ENCODE peak calls at places on chromosome 19, in five cellular contexts. C, H, L, W and R are unnamed samples.
A peak's percentile ranks its signal among the peaks of the same experiment; 100 is the strongest.

GRCh38 chr19:58476498-58477015 is 405 bp downstream of the ZNF446 start:
- DNase-seq in C (no peak), W (no peak), H (peak; percentile 29), L (no peak), R (no peak)

GRCh38 chr19:54162241-54162805 is 2.8 kb upstream of the LENG1 start:
- DNase-seq in C (peak; percentile 42), W (peak; percentile 51), L (peak; percentile 82), H (peak; percentile 91), R (no peak)

GRCh38 chr19:16355293-16356043 is 30.8 kb downstream of the KLF2 start:
- DNase-seq in H (no peak), C (peak; percentile 21), W (peak; percentile 57), L (no peak), R (no peak)

GRCh38 chr19:49554701-49555181 is 25.6 kb downstream of the NOSIP start:
- DNase-seq in W (no peak), L (peak; percentile 43), H (no peak), C (no peak), R (no peak)

GRCh38 chr19:56309511-56310185 is 5.0 kb downstream of the ZSCAN5A start:
- DNase-seq in W (peak; percentile 36), C (peak; percentile 60), H (peak; percentile 85), L (peak; percentile 23), R (no peak)

GRCh38 chr19:10474962-10475451 is 28.1 kb downstream of the KEAP1 start:
- DNase-seq in C (no peak), H (no peak), L (no peak), W (no peak), R (no peak)

GRCh38 chr19:56699552-56699951 is 28.0 kb upstream of the ZNF835 start:
- DNase-seq in C (no peak), W (no peak), H (no peak), L (no peak), R (no peak)

GRCh38 chr19:5253403-5254110 is 87.1 kb downstream of the PTPRS start:
- DNase-seq in H (no peak), W (peak; percentile 9), C (no peak), L (no peak), R (no peak)

GRCh38 chr19:7646426-7646700 is 9.5 kb downstream of the STXBP2 start:
- DNase-seq in W (no peak), C (no peak), L (no peak), H (no peak), R (no peak)

GRCh38 chr19:28999733-29000433 is 213.1 kb downstream of the UQCRFS1 start:
- DNase-seq in L (no peak), W (no peak), C (no peak), H (no peak), R (no peak)

GRCh38 chr19:34494601-34495000 is 13.0 kb downstream of the WTIP start:
- DNase-seq in W (no peak), L (no peak), C (no peak), H (no peak), R (no peak)

GRCh38 chr19:6652214-6653094 is 17.5 kb downstream of the TNFSF14 start:
- DNase-seq in H (no peak), W (no peak), C (no peak), L (no peak), R (no peak)

GRCh38 chr19:47272448-47273312 is 2.0 kb upstream of the INAFM1 start:
- DNase-seq in C (no peak), H (no peak), L (no peak), W (no peak), R (no peak)

GRCh38 chr19:33577947-33578346 is 43.8 kb upstream of the CHST8 start:
- DNase-seq in L (no peak), H (no peak), C (no peak), W (no peak), R (no peak)

GRCh38 chr19:21584532-21584931 is 79.1 kb downstream of the ZNF429 start:
- DNase-seq in W (no peak), H (no peak), L (no peak), C (no peak), R (no peak)

GRCh38 chr19:48501446-48501960 is 10.1 kb downstream of the LMTK3 start:
- DNase-seq in H (peak; percentile 99), W (no peak), L (peak; percentile 58), C (peak; percentile 93), R (peak; percentile 56)

DNA sequence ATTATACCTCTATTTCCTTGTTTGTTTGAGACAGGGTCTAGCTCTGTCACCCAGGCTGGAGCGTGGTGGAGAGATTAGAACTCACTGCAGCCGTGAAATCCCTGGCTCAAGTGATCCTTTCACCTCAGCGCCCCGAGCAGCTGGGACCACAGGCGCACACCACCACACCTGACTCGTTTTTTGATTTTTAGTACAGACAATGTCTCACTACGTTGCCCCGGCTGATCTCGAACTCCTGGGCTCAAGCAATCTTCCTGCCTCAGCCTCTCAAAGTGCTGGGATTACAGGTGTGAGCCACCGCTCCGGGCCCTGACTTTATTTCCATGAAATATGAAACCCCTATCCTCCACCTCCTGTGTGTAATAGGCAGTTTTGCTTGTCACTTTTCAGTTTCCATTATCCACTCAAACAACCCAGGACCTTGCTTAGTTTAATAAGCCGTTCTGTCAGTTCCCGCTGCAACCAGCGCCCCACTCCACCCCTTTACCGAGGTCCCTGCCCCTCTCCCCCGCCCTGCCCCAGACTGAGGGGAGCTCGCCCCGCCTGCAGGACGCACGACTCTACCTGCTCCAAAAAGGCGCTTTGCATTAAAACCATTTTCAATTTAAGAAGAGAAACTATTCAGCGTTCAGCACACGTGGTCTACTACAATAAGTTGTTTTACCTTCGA is 16.9 kb downstream of the ZNF816 start:
- DNase-seq in W (no peak), L (no peak), C (no peak), H (peak; percentile 73), R (no peak)
- H3K27ac ChIP-seq in W (no peak overlapping the region), L (no peak overlapping the region), C (no peak overlapping the region), H (no peak overlapping the region), R (no peak overlapping the region)

GRCh38 chr19:1155352-1156304 is 18.4 kb downstream of the SBNO2 start:
- DNase-seq in W (no peak), H (no peak), L (no peak), C (no peak), R (peak; percentile 47)
- H3K27ac ChIP-seq in W (peak overlapping the region; percentile 2), H (no peak overlapping the region), L (no peak overlapping the region), C (peak overlapping the region; percentile 77), R (peak overlapping the region; percentile 62)

GRCh38 chr19:4059931-4060620 is 6.6 kb downstream of the ZBTB7A start:
- DNase-seq in L (peak; percentile 32), H (peak; percentile 32), W (no peak), C (peak; percentile 83), R (no peak)

GRCh38 chr19:4061178-4061682 is 5.5 kb downstream of the ZBTB7A start:
- DNase-seq in H (peak; percentile 73), W (no peak), C (peak; percentile 70), L (no peak), R (no peak)

GRCh38 chr19:4059493-4059880 is 7.2 kb downstream of the ZBTB7A start:
- DNase-seq in H (no peak), W (no peak), L (no peak), C (no peak), R (no peak)

GRCh38 chr19:4061683-4062575 is 4.8 kb downstream of the ZBTB7A start:
- DNase-seq in H (peak; percentile 48), W (no peak), L (no peak), C (peak; percentile 52), R (no peak)

DNA sequence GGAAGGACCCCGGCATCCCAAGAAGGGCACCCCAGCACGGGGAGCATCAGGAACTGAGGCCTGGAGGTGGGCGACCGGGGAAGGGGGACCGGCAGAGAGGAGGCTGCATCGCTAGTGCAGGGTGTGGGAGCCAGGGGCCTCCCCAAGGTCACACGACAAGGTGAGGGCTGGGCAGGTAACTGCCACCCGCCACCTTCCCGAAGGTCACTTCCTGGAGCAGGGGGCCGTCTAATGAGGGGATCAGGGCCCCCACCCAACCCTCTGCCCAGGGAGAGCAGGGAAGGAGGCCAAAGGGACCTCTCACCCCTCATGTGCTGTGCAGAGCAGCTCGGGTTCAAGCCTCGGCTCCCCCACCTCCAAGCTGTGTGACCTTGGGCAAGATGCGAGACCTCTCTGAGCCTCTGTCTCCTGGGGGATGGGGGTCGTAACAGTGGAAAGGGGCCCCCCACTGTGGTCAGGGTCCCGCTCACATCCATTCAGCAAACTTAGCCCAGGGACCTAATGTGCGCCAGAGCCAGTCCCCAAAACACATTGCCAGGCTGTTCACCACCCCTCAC is 6.0 kb downstream of the ZBTB7A start:
- DNase-seq in H (no peak), L (no peak), W (no peak), C (no peak), R (no peak)
- H3K27ac ChIP-seq in H (no peak overlapping the region), L (peak overlapping the region; percentile 64), W (no peak overlapping the region), C (peak overlapping the region; percentile 41), R (peak overlapping the region; percentile 93)

GRCh38 chr19:18226956-18227780 is 930 bp upstream of the PDE4C start:
- DNase-seq in C (no peak), W (no peak), H (no peak), L (no peak), R (no peak)

GRCh38 chr19:18223860-18224524 is 2.2 kb downstream of the PDE4C start:
- DNase-seq in W (no peak), L (no peak), H (peak; percentile 96), C (no peak), R (peak; percentile 30)

GRCh38 chr19:18224525-18225354 is 1.5 kb downstream of the PDE4C start:
- DNase-seq in H (peak; percentile 99), C (peak; percentile 94), W (peak; percentile 99), L (peak; percentile 77), R (peak; percentile 76)

GRCh38 chr19:18225355-18225701 is 910 bp downstream of the PDE4C start:
- DNase-seq in W (no peak), H (no peak), C (no peak), L (no peak), R (no peak)

DNA sequence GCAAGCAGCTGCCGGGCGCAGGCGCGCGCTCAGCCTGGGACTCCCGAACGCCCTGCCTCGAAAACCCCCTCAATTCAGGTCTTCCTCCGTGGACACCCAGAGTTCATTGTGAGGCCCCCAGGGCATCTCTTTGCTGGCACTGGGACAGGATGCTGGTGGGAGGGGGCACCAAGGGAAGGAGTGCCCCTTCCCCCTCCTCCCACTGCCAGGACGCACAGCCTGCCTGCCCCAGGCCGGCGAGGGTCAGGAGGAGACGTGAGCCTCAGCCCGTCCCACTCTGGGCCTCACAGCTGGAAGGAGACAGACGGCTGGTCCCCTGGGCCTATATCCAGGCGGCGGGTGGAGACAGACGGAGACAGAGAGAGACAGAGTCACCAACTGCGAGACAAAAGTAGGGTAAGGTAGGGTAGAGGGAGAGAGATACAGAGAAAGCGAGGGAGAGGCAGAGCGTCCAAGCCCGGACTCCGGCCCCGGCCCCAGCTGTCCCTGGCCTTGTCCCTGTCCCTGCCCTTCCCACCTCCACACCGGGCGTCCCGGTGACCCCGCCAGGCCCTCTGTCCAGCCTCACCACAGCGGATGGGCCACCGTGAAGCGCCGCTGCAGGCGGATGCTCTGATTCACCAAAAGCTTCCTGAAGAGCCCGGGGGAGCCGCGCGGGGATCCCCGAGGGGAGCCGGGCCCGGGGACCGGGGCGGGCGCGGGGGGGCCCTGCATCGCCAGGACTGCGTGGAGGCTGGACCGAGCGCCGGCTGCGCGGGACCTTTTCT is at the start of gene PDE4C:
- DNase-seq in W (no peak), C (no peak), L (no peak), H (peak; percentile 55), R (no peak)
- H3K27ac ChIP-seq in W (no peak within 1 kb of the TSS), C (no peak within 1 kb of the TSS), L (no peak within 1 kb of the TSS), H (no peak within 1 kb of the TSS), R (no peak within 1 kb of the TSS)

GRCh38 chr19:14368011-14368513 is 13.2 kb upstream of the ADGRE5 start:
- DNase-seq in W (no peak), L (peak; percentile 31), H (no peak), C (no peak), R (no peak)

GRCh38 chr19:14369399-14370168 is 11.7 kb upstream of the ADGRE5 start:
- DNase-seq in H (no peak), C (no peak), W (peak; percentile 32), L (peak; percentile 89), R (no peak)

GRCh38 chr19:14363203-14364097 is 17.8 kb upstream of the ADGRE5 start:
- DNase-seq in C (peak; percentile 54), L (peak; percentile 34), W (peak; percentile 76), H (peak; percentile 92), R (no peak)

GRCh38 chr19:14367016-14367415 is 14.2 kb upstream of the ADGRE5 start:
- DNase-seq in L (no peak), W (no peak), H (no peak), C (no peak), R (no peak)

GRCh38 chr19:14366529-14366928 is 14.7 kb upstream of the ADGRE5 start:
- DNase-seq in W (peak; percentile 76), L (peak; percentile 95), H (peak; percentile 92), C (peak; percentile 87), R (no peak)
- H3K27ac ChIP-seq in W (no peak overlapping the region), L (peak overlapping the region; percentile 99), H (no peak overlapping the region), C (no peak overlapping the region), R (no peak overlapping the region)